ENCODE peak calls at places on chromosome 16, in four cellular contexts. T, G, E and J are unnamed samples.

GRCh38 chr16:51880776-51881175 is 666.2 kb downstream of the TOX3 start:
- DNase-seq in E (no peak), T (no peak), G (peak; percentile 91), J (peak; percentile 75)

GRCh38 chr16:11316331-11317015 is 28.8 kb upstream of the RMI2 start:
- DNase-seq in E (no peak), G (peak; percentile 48), T (peak; percentile 92), J (peak; percentile 67)

GRCh38 chr16:87226926-87227650 is 90.1 kb downstream of the C16orf95 start:
- DNase-seq in G (peak; percentile 90), E (no peak), T (no peak), J (peak; percentile 86)

GRCh38 chr16:79532785-79533184 is 67.8 kb downstream of the MAF start:
- DNase-seq in G (no peak), T (no peak), E (no peak), J (no peak)

GRCh38 chr16:73040136-73040535 is 7.8 kb downstream of the ZFHX3 start:
- DNase-seq in T (peak; percentile 83), G (no peak), E (no peak), J (no peak)

GRCh38 chr16:54928421-54929089 is 2.1 kb upstream of the IRX5 start:
- DNase-seq in E (no peak), T (peak; percentile 67), G (no peak), J (peak; percentile 20)

GRCh38 chr16:49464877-49465504 is 91.4 kb downstream of the C16orf78 start:
- DNase-seq in T (peak; percentile 88), G (no peak), E (no peak), J (no peak)

GRCh38 chr16:57318240-57318970 is 33.9 kb upstream of the PLLP start:
- DNase-seq in G (peak; percentile 41), E (no peak), T (peak; percentile 77), J (peak; percentile 21)

DNA sequence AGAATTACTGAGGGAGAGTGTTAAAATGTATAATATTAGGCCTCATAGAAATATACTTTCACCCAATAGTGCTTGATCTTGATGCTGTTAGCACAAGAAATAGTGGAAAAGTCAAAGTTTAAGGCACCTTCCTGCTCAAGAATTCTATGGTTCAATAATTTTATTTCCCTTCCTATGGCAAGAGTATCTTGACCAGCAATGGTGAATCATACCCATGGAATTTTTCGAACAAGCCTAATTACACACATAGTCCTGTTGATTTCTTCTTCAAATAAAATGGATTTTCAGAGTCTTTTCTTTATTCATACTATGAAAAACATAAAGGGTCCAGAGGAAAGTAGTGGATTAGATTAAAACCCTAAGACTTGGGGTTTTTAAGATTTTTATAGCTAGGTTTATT is 810.6 kb downstream of the CDH11 start:
- DNase-seq in E (no peak), G (peak; percentile 23), T (no peak), J (peak; percentile 24)
- H3K4me3 ChIP-seq in E (no peak overlapping the region), G (no peak overlapping the region), T (no peak overlapping the region), J (no peak overlapping the region)

GRCh38 chr16:17836868-17837602 is 366.3 kb upstream of the XYLT1 start:
- DNase-seq in T (peak; percentile 86), E (no peak), G (peak; percentile 91), J (peak; percentile 98)
- H3K4me3 ChIP-seq in T (no peak overlapping the region), E (no peak overlapping the region), G (no peak overlapping the region), J (no peak overlapping the region)

DNA sequence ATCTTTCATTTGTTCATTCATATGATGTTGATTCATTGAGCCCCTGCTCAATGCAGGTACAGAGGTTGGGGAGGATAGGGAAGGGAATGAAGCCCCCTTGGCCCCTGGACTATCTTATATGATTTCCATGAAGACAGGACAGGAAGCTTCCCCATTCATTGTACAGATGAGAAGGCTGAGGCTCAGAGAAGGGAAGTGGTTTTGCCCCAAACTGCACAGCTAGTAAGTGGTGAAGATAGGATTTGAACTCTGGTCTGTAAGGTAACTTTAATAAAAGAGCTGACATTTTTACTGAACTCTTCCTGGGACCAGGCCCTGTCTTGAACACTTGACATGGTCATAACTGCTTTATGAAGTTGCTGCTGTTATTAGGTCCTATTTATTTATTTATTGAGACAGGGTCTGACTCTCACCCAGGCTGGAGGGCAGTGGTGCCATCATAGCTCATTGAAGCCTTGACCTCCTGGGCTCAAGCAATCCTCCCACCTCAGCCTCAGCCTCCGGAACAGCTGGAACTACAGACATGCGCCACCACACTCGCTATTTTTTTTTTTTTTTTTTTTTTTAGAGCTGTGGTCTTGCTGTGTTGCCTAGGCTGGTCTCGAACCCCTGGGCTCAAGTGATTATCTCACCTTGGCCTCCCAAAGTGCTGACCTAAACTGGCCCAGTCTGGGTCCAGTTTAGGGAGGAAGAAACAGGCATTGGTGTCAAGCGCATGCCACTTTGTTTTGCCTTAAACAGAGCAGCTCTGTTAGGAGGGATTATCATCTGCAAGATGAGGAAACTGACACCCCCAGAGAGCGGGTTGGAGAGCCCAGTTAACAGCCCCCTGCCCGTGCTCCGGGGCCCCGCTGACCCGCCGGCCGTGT is 5.0 kb downstream of the CTF1 start:
- DNase-seq in E (no peak), G (no peak), T (no peak), J (no peak)
- H3K4me3 ChIP-seq in E (peak overlapping the region; percentile 73), G (peak overlapping the region; percentile 61), T (peak overlapping the region; percentile 58), J (peak overlapping the region; percentile 30)

GRCh38 chr16:53775106-53775820 is 71.3 kb downstream of the FTO start:
- DNase-seq in E (no peak), T (no peak), G (no peak), J (no peak)
- H3K4me3 ChIP-seq in E (no peak overlapping the region), T (no peak overlapping the region), G (no peak overlapping the region), J (no peak overlapping the region)

DNA sequence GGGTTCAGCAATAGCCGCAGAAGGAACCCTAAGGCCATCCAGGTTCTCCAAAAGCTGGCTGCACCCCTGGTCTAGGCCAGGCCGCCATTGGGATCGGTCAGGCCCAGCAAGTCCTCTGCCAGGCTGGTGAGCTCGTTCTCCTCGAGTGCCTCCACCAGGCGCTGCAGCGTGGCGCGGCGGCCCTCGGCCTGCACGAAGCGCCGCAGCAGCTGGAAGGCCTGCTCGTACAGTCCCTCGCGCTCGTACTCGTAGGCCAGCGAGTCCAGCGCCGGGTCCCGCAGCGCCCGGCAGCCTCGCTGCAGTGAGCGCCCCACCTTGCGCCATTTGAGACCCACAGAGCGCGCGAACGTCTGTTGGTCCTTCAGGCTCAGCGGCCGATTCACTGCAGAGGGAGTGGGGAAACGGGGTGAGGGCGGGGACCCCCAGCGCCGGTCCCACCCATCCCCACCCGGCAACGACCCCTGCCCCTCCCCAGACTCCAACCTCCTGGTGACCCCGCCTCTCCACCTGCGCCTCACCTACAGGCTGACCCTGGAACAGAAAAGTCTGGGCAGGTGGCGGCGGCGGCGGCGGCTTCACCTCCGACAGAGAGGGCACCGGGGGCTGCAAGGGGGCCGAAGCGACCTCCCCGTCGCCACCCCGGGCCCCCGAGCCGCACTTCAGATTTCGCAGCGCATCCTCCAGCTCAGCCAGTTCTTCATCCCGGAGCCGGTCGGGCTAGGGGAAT is 3.9 kb upstream of the B3GNT9 start:
- DNase-seq in G (no peak), E (no peak), T (peak; percentile 69), J (no peak)
- H3K4me3 ChIP-seq in G (peak overlapping the region; percentile 28), E (peak overlapping the region; percentile 30), T (no peak overlapping the region), J (no peak overlapping the region)

GRCh38 chr16:1380195-1380594 is 28.5 kb downstream of the GNPTG start:
- DNase-seq in T (peak; percentile 60), G (no peak), E (no peak), J (no peak)
- H3K4me3 ChIP-seq in T (peak overlapping the region; percentile 68), G (no peak overlapping the region), E (peak overlapping the region; percentile 60), J (no peak overlapping the region)

DNA sequence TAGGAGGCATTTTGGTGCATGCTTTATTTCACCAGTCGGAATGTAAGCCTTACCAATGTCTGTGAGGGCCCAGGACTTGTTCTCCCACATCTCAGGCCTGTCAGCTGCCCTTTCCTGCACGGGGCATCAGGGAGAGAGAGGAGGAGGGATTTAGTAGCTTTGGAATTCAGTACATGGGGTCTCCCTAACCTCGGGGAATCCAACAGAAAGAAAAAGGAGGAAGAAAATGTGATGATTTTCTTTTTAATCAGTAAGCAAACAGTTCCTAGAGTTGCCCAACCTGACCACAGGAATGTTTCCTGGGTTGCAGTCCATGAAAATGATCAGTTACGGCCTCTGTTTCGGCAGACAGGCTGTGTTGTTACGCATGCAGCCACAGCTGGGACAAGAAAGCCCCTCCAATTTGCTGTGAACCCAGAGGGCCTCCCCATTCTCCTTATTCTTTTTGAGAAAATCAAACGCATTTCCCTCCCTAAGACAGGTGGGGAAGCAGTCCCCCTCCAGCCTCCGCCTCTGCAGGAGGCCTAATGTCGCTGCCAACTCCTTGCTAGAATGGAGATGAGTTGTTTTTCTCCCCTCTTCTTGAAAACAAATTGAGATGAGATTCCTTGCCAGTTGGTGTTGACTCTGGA is 53.1 kb upstream of the TANGO6 start:
- DNase-seq in G (peak; percentile 94), E (peak; percentile 18), T (peak; percentile 67), J (peak; percentile 88)
- H3K4me3 ChIP-seq in G (no peak overlapping the region), E (no peak overlapping the region), T (no peak overlapping the region), J (no peak overlapping the region)

GRCh38 chr16:14676633-14677032 is 17.5 kb downstream of the PLA2G10 start:
- DNase-seq in T (no peak), G (no peak), E (no peak), J (no peak)

GRCh38 chr16:14667347-14668266 is 26.5 kb downstream of the PLA2G10 start:
- DNase-seq in T (no peak), G (no peak), E (peak; percentile 20), J (no peak)

GRCh38 chr16:14669776-14670175 is 24.3 kb downstream of the PLA2G10 start:
- DNase-seq in T (no peak), G (no peak), E (peak; percentile 90), J (no peak)

GRCh38 chr16:14668556-14669223 is 25.4 kb downstream of the PLA2G10 start:
- DNase-seq in T (no peak), G (no peak), E (peak; percentile 32), J (no peak)

GRCh38 chr16:14672403-14672971 is 21.6 kb downstream of the PLA2G10 start:
- DNase-seq in E (peak; percentile 39), G (no peak), T (no peak), J (no peak)
- H3K4me3 ChIP-seq in E (no peak overlapping the region), G (no peak overlapping the region), T (no peak overlapping the region), J (no peak overlapping the region)

GRCh38 chr16:46691720-46692119 is 2.3 kb downstream of the ORC6 start:
- DNase-seq in G (peak; percentile 67), E (no peak), T (no peak), J (peak; percentile 36)
- H3K4me3 ChIP-seq in G (peak overlapping the region; percentile 7), E (no peak overlapping the region), T (peak overlapping the region; percentile 99), J (no peak overlapping the region)